ENCODE peak calls at places on chromosomes 13 and 19, in eight cellular contexts. H is esophagus squamous epithelium; A is NCI-H1694 treated with DMSO at 0.1 percent for 48 hours; T is head of caudate nucleus; U is choroid plexus epithelial cell; W is stimulated activated CD8-positive, alpha-beta memory T cell treated with anti-CD3 and anti-CD28 coated beads, Interleukin-7, amount 100 ng/mL, for 24 hours; Q is fibroblast of mammary gland; P is activated CD4-positive, CD25-positive, alpha-beta regulatory T cell treated with anti-CD3 and anti-CD28 coated beads, Interleukin-2, amount 50 U/mL, for 16 hours. F is an unnamed sample.

GRCh38 chr13:71797487-71797886 is 69.5 kb downstream of the DACH1 start:
- DNase-seq in H (no peak), A (peak), T (no peak), U (no peak), W (no peak), Q (no peak), P (no peak), F (no peak)

GRCh38 chr19:30229524-30230174 is 142.5 kb upstream of the ZNF536 start:
- DNase-seq in H (no peak), A (no peak), T (peak), U (no peak), W (no peak), Q (no peak), P (no peak), F (no peak)

GRCh38 chr13:98656223-98656622 is 79.3 kb upstream of the STK24 start:
- DNase-seq in H (no peak), A (no peak), T (no peak), U (no peak), W (no peak), Q (no peak), P (no peak), F (no peak)

GRCh38 chr13:102289606-102290005 is 112.2 kb downstream of the FGF14 start:
- DNase-seq in H (no peak), A (no peak), T (no peak), U (peak), W (no peak), Q (no peak), P (no peak), F (no peak)

GRCh38 chr19:12676384-12676792 is 5.3 kb downstream of the DHPS start:
- DNase-seq in H (no peak), A (peak), T (peak), U (peak), W (peak), Q (peak), P (peak), F (peak)

GRCh38 chr13:104553156-104553555 is 1486.9 kb upstream of the SLC10A2 start:
- DNase-seq in H (no peak), A (no peak), T (no peak), U (peak), W (no peak), Q (no peak), P (no peak), F (no peak)

GRCh38 chr19:3608750-3609322 is 2.2 kb upstream of the TBXA2R start:
- DNase-seq in H (no peak), A (no peak), T (no peak), U (peak), W (no peak), Q (no peak), P (no peak), F (peak)

GRCh38 chr13:106561551-106562170 is 6.3 kb downstream of the ARGLU1 start:
- DNase-seq in H (no peak), A (no peak), T (no peak), U (peak), W (peak), Q (peak), P (peak), F (no peak)

GRCh38 chr13:41056996-41057711 is 4.2 kb upstream of the WBP4 start:
- DNase-seq in H (no peak), A (no peak), T (no peak), U (no peak), W (no peak), Q (no peak), P (no peak), F (no peak)

GRCh38 chr19:8635422-8635821 is 5.0 kb downstream of the NFILZ start:
- DNase-seq in H (no peak), A (no peak), T (no peak), U (no peak), W (no peak), Q (no peak), P (no peak), F (no peak)

GRCh38 chr19:51093066-51093465 is 10.4 kb upstream of the KLK14 start:
- DNase-seq in H (no peak), A (no peak), T (peak), U (no peak), W (no peak), Q (no peak), P (no peak), F (no peak)

GRCh38 chr13:110368408-110368807 is 61.3 kb downstream of the COL4A2 start:
- DNase-seq in H (no peak), A (no peak), T (no peak), U (no peak), W (no peak), Q (no peak), P (no peak), F (no peak)

GRCh38 chr19:37905936-37906867 is at the start of gene WDR87:
- DNase-seq in H (no peak), A (peak), T (peak), U (peak), W (no peak), Q (no peak), P (no peak), F (no peak)

GRCh38 chr19:17391371-17392151 is 2.4 kb downstream of the CCDC194 start:
- DNase-seq in H (no peak), A (no peak), T (peak), U (no peak), W (no peak), Q (no peak), P (no peak), F (no peak)

GRCh38 chr19:19213822-19214558 is 2.2 kb downstream of the NCAN start:
- DNase-seq in H (no peak), A (no peak), T (peak), U (no peak), W (no peak), Q (no peak), P (no peak), F (no peak)

GRCh38 chr13:41361501-41361900 is 50.4 kb downstream of the NAA16 start:
- DNase-seq in H (no peak), A (no peak), T (no peak), U (peak), W (no peak), Q (no peak), P (no peak), F (no peak)

GRCh38 chr19:3129112-3129511 is 6.7 kb upstream of the GNA15 start:
- DNase-seq in H (no peak), A (peak), T (no peak), U (peak), W (no peak), Q (peak), P (no peak), F (no peak)

GRCh38 chr13:76148926-76149325 is 512.8 kb downstream of the LMO7 start:
- DNase-seq in H (no peak), A (no peak), T (no peak), U (peak), W (no peak), Q (peak), P (no peak), F (no peak)

GRCh38 chr13:74316531-74316930 is 182.3 kb upstream of the KLF12 start:
- DNase-seq in H (no peak), A (no peak), T (no peak), U (no peak), W (no peak), Q (no peak), P (no peak), F (no peak)

GRCh38 chr13:85347251-85347650 is 452.0 kb downstream of the SLITRK6 start:
- DNase-seq in H (no peak), A (no peak), T (no peak), U (peak), W (no peak), Q (no peak), P (no peak), F (no peak)

GRCh38 chr19:31261651-31262331 is 87.4 kb downstream of the TSHZ3 start:
- DNase-seq in H (no peak), A (no peak), T (no peak), U (peak), W (no peak), Q (no peak), P (no peak), F (no peak)

GRCh38 chr19:16778796-16779411 is 50.3 kb upstream of the SIN3B start:
- DNase-seq in H (no peak), A (no peak), T (peak), U (peak), W (no peak), Q (peak), P (peak), F (peak)

GRCh38 chr19:4586245-4586644 is 26.8 kb upstream of the SEMA6B start:
- DNase-seq in H (no peak), A (no peak), T (no peak), U (no peak), W (no peak), Q (no peak), P (no peak), F (no peak)

GRCh38 chr13:110185696-110186095 is 121.3 kb downstream of the COL4A1 start:
- DNase-seq in H (no peak), A (no peak), T (no peak), U (peak), W (no peak), Q (peak), P (no peak), F (no peak)

GRCh38 chr13:106513025-106513424 is 22.4 kb downstream of the EFNB2 start:
- DNase-seq in H (no peak), A (no peak), T (no peak), U (peak), W (no peak), Q (peak), P (no peak), F (no peak)

GRCh38 chr13:46498650-46499049 is 54.3 kb upstream of the LRCH1 start:
- DNase-seq in H (no peak), A (no peak), T (no peak), U (no peak), W (no peak), Q (no peak), P (no peak), F (no peak)

GRCh38 chr13:106595623-106596022 is 27.7 kb upstream of the ARGLU1 start:
- DNase-seq in H (no peak), A (no peak), T (no peak), U (no peak), W (no peak), Q (no peak), P (no peak), F (peak)

GRCh38 chr19:18388328-18389094 is 2.6 kb downstream of the GDF15 start:
- DNase-seq in H (peak), A (peak), T (peak), U (no peak), W (peak), Q (peak), P (peak), F (peak)

GRCh38 chr13:112186091-112186490 is 119.1 kb downstream of the SOX1 start:
- DNase-seq in H (no peak), A (no peak), T (peak), U (no peak), W (no peak), Q (no peak), P (no peak), F (no peak)

GRCh38 chr13:77042566-77043177 is 15.7 kb upstream of the FBXL3 start:
- DNase-seq in H (no peak), A (no peak), T (no peak), U (no peak), W (no peak), Q (no peak), P (no peak), F (no peak)

GRCh38 chr13:97938701-97939475 is 14.6 kb upstream of the IPO5 start:
- DNase-seq in H (no peak), A (no peak), T (no peak), U (no peak), W (no peak), Q (peak), P (no peak), F (no peak)

GRCh38 chr19:21463449-21464105 is 41.8 kb upstream of the ZNF429 start:
- DNase-seq in H (no peak), A (no peak), T (peak), U (peak), W (no peak), Q (no peak), P (no peak), F (peak)

GRCh38 chr13:68358218-68358817 is 1128.2 kb upstream of the PCDH9 start:
- DNase-seq in H (no peak), A (no peak), T (no peak), U (no peak), W (no peak), Q (no peak), P (no peak), F (no peak)

GRCh38 chr13:46131705-46132104 is 26.9 kb upstream of the CPB2 start:
- DNase-seq in H (no peak), A (no peak), T (no peak), U (no peak), W (no peak), Q (no peak), P (no peak), F (no peak)

GRCh38 chr19:51980116-51980736 is 6.4 kb downstream of the ZNF350 start:
- DNase-seq in H (no peak), A (no peak), T (no peak), U (peak), W (no peak), Q (peak), P (no peak), F (no peak)

GRCh38 chr13:70218618-70219017 is 110.4 kb upstream of the KLHL1 start:
- DNase-seq in H (no peak), A (no peak), T (no peak), U (no peak), W (no peak), Q (no peak), P (no peak), F (no peak)

GRCh38 chr13:44853641-44854040 is 135.6 kb downstream of the NUFIP1 start:
- DNase-seq in H (no peak), A (no peak), T (no peak), U (no peak), W (no peak), Q (peak), P (no peak), F (no peak)

GRCh38 chr13:94537740-94538630 is 58.0 kb downstream of the TGDS start:
- DNase-seq in H (no peak), A (no peak), T (no peak), U (no peak), W (no peak), Q (peak), P (no peak), F (no peak)

GRCh38 chr13:113005076-113005865 is 36.3 kb downstream of the MCF2L start:
- DNase-seq in H (no peak), A (no peak), T (no peak), U (no peak), W (no peak), Q (no peak), P (no peak), F (no peak)

F was measured in Right ventricle myocardium superior.